ENCODE peak calls at places on chromosomes 4 and X, in nine cellular contexts. J is CD8-positive, alpha-beta T cell; Q is kidney; Y is prostate gland; V is iPS DF 6.9; L is OCI-LY7; G is keratinocyte; I is SK-N-SH; K is CD8-positive, alpha-beta memory T cell. S is an unnamed sample. For H3K36me3, the result is how much of the 10 kb centered on the place peaks cover.

GRCh38 chr4:156830356-156830755 is 141.2 kb downstream of the PDGFC start:
- DNase-seq in J (no peak), Q (no peak), Y (no peak), V (no peak), L (no peak), G (no peak), I (no peak), K (no peak), S (no peak)

GRCh38 chrX:148649145-148649645 is 148.8 kb downstream of the AFF2 start:
- DNase-seq in J (no peak), Q (no peak), Y (no peak), V (no peak), L (no peak), G (no peak), I (no peak), K (no peak), S (no peak)

GRCh38 chrX:7214251-7214650 is 66.3 kb upstream of the PUDP start:
- DNase-seq in J (no peak), Q (no peak), Y (no peak), V (no peak), L (no peak), G (no peak), I (no peak), K (no peak), S (no peak)

GRCh38 chr4:61068745-61069144 is 131.4 kb upstream of the ADGRL3 start:
- DNase-seq in J (no peak), Q (no peak), Y (no peak), V (no peak), L (no peak), G (no peak), I (no peak), K (no peak), S (no peak)

GRCh38 chr4:16270654-16271328 is 44.5 kb upstream of the TAPT1 start:
- DNase-seq in J (no peak), Q (no peak), Y (no peak), V (no peak), L (peak), G (no peak), I (no peak), K (no peak), S (no peak)

GRCh38 chr4:108370291-108370690 is 201.6 kb upstream of the LEF1 start:
- DNase-seq in J (peak), Q (no peak), Y (no peak), V (no peak), L (no peak), G (no peak), I (no peak), K (no peak), S (no peak)

GRCh38 chr4:184802203-184803015 is 23.4 kb downstream of the ACSL1 start:
- DNase-seq in J (no peak), Q (no peak), Y (no peak), V (no peak), L (no peak), G (no peak), I (no peak), K (no peak), S (no peak)

GRCh38 chrX:48703642-48704481 is 7.3 kb downstream of the SUV39H1 start:
- DNase-seq in J (no peak), Q (no peak), Y (no peak), V (no peak), L (no peak), G (peak), I (no peak), K (no peak), S (peak)

GRCh38 chr4:118765399-118765798 is 70.5 kb downstream of the SEC24D start:
- DNase-seq in J (no peak), Q (no peak), Y (peak), V (no peak), L (no peak), G (peak), I (no peak), K (no peak), S (peak)
- H3K27ac ChIP-seq in J (no peak), Q (no peak), Y (peak), V (no peak), L (no peak), G (no peak), I (peak), K (no peak), S (peak)

GRCh38 chrX:45771560-45772340 is 571.1 kb upstream of the DIPK2B start:
- DNase-seq in J (peak), Q (peak), Y (no peak), V (no peak), L (no peak), G (no peak), I (no peak), K (peak), S (peak)
- H3K4me3 ChIP-seq in J (peak), Q (peak), Y (no peak), V (no peak), L (no peak), G (peak), I (peak), K (peak), S (no peak)

DNA sequence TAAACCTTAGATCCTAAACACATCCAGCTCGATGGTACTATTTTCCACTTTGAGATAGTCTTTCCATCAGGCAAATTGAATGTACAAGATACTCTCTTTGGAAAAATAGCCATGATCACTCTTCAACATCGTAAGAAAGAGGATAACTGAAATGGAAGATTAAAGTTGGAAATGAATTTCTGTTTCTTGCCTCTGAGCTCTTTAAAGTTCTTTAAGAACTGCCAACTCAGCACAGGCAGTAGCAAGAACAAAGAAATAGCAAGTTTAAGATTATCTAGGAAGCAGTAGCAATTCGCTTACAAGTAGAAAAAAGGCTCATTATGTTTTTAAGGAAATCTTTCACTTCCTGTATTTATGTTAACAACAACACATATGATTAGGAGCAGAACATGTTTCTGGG is 127.6 kb downstream of the CDS1 start:
- DNase-seq in J (no peak), Q (no peak), Y (no peak), V (no peak), L (no peak), G (no peak), I (no peak), K (no peak), S (no peak)
- H3K36me3 ChIP-seq in J (under half), Q (under half), Y (under half), V (under half), L (under half), G (under half), I (half or more), K (under half), S (half or more)

DNA sequence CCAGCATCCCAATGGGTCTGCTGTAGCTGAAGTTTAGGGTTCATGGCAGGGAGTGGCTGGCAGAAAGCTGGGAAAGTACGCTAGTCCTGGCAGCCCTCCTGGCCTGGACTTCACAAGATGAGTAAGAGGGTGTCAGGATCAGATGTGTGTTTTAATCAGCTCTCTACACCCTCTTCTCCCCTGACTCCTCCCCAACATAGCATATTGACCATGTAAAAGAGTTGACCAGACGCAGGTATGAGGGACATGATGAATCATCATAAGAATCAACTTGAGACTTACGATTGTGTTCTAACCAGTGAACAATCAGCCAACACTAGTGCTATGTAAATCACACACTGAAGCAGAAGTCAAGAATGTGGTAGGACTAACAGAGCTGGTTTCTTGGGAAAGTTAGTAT is 5.3 kb downstream of the SOWAHB start:
- DNase-seq in J (no peak), Q (no peak), Y (no peak), V (no peak), L (no peak), G (no peak), I (no peak), K (no peak), S (no peak)
- H3K27ac ChIP-seq in J (no peak), Q (no peak), Y (no peak), V (no peak), L (no peak), G (no peak), I (no peak), K (no peak), S (no peak)

GRCh38 chrX:1743105-1743504 is 128.2 kb downstream of the ASMT start:
- DNase-seq in J (no peak), Q (no peak), Y (no peak), V (no peak), L (no peak), G (no peak), I (no peak), K (no peak), S (no peak)
- H3K4me3 ChIP-seq in J (no peak), Q (no peak), Y (no peak), V (no peak), L (no peak), G (no peak), I (no peak), K (no peak), S (no peak)

DNA sequence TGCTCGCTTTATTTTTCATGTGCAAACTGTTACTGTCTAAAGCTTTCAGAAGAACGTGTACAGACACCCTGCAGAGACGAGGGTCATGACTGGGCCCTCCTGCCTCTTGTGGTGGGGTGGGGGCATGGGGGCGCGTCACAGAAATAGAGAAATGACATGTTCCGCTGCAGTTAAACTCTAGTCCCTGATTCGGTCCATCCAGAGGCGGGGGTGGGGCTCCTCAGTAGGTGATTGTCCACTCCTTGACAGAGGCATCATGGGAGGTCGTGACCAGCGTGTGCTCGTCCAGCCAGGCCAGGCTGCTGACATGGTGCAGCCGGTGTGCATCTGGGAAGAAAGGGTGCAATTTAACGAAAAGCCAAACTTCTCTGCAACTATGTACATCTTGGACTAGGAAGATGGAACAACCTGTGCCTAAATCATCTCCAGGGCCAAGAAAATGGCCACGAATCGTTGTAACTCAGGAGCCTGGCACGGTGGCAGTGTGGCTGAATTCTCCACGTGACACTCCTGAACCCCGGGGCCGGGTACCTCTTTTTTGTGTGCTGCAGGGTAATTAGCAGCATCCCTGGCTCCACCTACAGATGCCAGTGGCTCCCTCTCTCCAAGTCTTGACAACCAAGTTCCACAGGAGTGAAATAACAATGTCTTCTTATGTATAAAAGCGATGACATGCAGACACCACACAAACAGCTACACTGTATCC is 41.3 kb downstream of the WDR1 start:
- DNase-seq in J (no peak), Q (peak), Y (no peak), V (no peak), L (no peak), G (no peak), I (no peak), K (no peak), S (no peak)
- H3K36me3 ChIP-seq in J (half or more), Q (half or more), Y (under half), V (half or more), L (half or more), G (half or more), I (half or more), K (half or more), S (half or more)

GRCh38 chr4:48634688-48635308 is 144.7 kb downstream of the ZAR1 start:
- DNase-seq in J (no peak), Q (no peak), Y (no peak), V (no peak), L (peak), G (no peak), I (no peak), K (no peak), S (no peak)

GRCh38 chr4:48639816-48640215 is 140.3 kb downstream of the FRYL start:
- DNase-seq in J (no peak), Q (no peak), Y (no peak), V (no peak), L (no peak), G (no peak), I (no peak), K (no peak), S (no peak)

GRCh38 chr4:48633657-48634056 is 143.6 kb downstream of the ZAR1 start:
- DNase-seq in J (no peak), Q (no peak), Y (no peak), V (no peak), L (no peak), G (no peak), I (no peak), K (no peak), S (no peak)

GRCh38 chr4:48635980-48636379 is 144.1 kb downstream of the FRYL start:
- DNase-seq in J (no peak), Q (no peak), Y (no peak), V (no peak), L (no peak), G (no peak), I (no peak), K (no peak), S (no peak)

GRCh38 chr4:48635310-48635709 is 144.8 kb downstream of the FRYL start:
- DNase-seq in J (no peak), Q (no peak), Y (no peak), V (no peak), L (no peak), G (peak), I (no peak), K (no peak), S (no peak)
- H3K27ac ChIP-seq in J (no peak), Q (no peak), Y (no peak), V (no peak), L (peak), G (no peak), I (no peak), K (no peak), S (no peak)

GRCh38 chrX:94454606-94455005 is 780.6 kb downstream of the FAM133A start:
- DNase-seq in J (no peak), Q (no peak), Y (no peak), V (no peak), L (no peak), G (no peak), I (no peak), K (no peak), S (no peak)

GRCh38 chrX:94455782-94456181 is 781.8 kb downstream of the FAM133A start:
- DNase-seq in J (no peak), Q (no peak), Y (no peak), V (no peak), L (no peak), G (no peak), I (no peak), K (no peak), S (no peak)

DNA sequence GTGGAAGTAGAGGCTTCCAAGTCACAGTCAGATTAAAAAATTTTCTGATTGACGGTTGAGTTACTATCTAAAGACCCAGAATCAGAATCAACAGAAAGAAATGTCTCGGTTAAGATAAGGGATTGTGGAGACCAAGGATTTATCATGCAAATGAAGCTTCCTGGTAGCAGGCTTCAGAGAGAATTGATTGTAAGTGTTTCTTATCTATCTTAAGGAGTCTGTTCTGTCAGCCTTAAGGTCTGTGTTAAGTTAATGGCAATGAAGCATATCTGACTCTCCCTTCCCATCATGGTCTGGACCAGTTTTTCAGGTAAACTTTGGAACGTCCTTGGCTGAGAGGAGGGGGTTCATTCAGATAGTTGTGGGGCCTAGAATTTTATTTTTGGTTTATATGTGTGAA is 780.2 kb downstream of the FAM133A start:
- DNase-seq in J (no peak), Q (no peak), Y (no peak), V (no peak), L (no peak), G (no peak), I (no peak), K (no peak), S (no peak)
- H3K4me3 ChIP-seq in J (no peak), Q (no peak), Y (no peak), V (no peak), L (no peak), G (no peak), I (no peak), K (no peak), S (no peak)

GRCh38 chr4:2728221-2728620 is 27.9 kb downstream of the TNIP2 start:
- DNase-seq in J (no peak), Q (no peak), Y (no peak), V (no peak), L (no peak), G (no peak), I (no peak), K (no peak), S (no peak)
- H3K36me3 ChIP-seq in J (under half), Q (under half), Y (under half), V (under half), L (under half), G (under half), I (under half), K (under half), S (under half)

DNA sequence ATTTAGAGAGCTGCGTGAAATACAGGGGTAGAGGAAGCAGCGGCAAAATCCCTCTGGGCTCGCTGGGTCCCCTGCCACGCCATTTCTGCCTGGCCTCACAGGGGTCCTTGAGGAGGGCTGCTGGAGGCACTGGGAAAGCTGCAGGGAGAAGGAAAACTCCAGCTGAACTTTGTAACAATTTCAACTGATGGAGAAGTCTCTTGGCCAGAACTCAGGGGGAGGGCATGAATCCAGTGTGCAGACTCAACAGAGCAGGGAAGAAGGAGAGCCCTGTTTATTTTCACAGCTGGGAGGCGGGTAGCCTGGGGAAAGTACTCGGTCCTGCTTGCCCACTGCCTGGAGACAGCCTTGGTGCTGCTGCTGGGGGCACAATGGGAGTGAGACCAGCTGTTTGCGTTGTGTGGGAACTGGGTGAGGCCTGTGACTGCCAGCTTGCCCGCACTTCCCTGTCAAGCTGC is 93.2 kb upstream of the MAPK10 start:
- DNase-seq in J (no peak), Q (peak), Y (peak), V (no peak), L (no peak), G (no peak), I (no peak), K (no peak), S (peak)
- H3K27ac ChIP-seq in J (no peak), Q (peak), Y (peak), V (no peak), L (no peak), G (no peak), I (no peak), K (no peak), S (no peak)

S was measured in cardiac muscle cell.